ENCODE peak calls at places on chromosomes 13 and 19, in seven cellular contexts. N is WERI-Rb-1, U is upper lobe of left lung, R is endodermal cell, H is cardiac muscle cell, Z is PC-3, K is thoracic aorta. F is an unnamed sample.

GRCh38 chr13:112931028-112931934 is 37.7 kb upstream of the MCF2L start:
- DNase-seq in N (peak; percentile 88), U (peak; percentile 14), R (peak; percentile 84), H (peak; percentile 84), Z (peak; percentile 80), K (no peak), F (peak; percentile 89)

GRCh38 chr13:72390909-72391308 is 336.5 kb downstream of the MZT1 start:
- DNase-seq in N (no peak), U (no peak), R (no peak), H (no peak), Z (peak; percentile 90), K (no peak), F (no peak)

GRCh38 chr19:19538077-19538764 is at the start of gene CILP2:
- DNase-seq in N (no peak), U (no peak), R (peak; percentile 94), H (peak; percentile 32), Z (peak; percentile 28), K (no peak), F (peak; percentile 99)

GRCh38 chr19:47241919-47242644 is 11.1 kb upstream of the BBC3 start:
- DNase-seq in N (no peak), U (no peak), R (no peak), H (no peak), Z (no peak), K (no peak), F (no peak)

GRCh38 chr19:52464798-52465470 is 11.6 kb downstream of the ZNF578 start:
- DNase-seq in N (peak; percentile 82), U (no peak), R (peak; percentile 86), H (no peak), Z (no peak), K (no peak), F (peak; percentile 61)

GRCh38 chr19:7831452-7831851 is 1.4 kb downstream of the EVI5L start:
- DNase-seq in N (peak; percentile 38), U (no peak), R (peak; percentile 86), H (peak; percentile 43), Z (peak; percentile 76), K (no peak), F (peak; percentile 93)

GRCh38 chr13:26971990-26972888 is 199.4 kb downstream of the USP12 start:
- DNase-seq in N (peak; percentile 93), U (peak; percentile 66), R (peak; percentile 90), H (peak; percentile 29), Z (peak; percentile 64), K (no peak), F (peak; percentile 76)

GRCh38 chr13:52949744-52950143 is 78.9 kb upstream of the OLFM4 start:
- DNase-seq in N (no peak), U (no peak), R (no peak), H (no peak), Z (no peak), K (no peak), F (no peak)

GRCh38 chr13:113407531-113408393 is 43.8 kb upstream of the GRTP1 start:
- DNase-seq in N (peak; percentile 9), U (no peak), R (peak; percentile 50), H (no peak), Z (no peak), K (no peak), F (peak; percentile 53)

GRCh38 chr13:25224151-25224550 is 52.1 kb upstream of the AMER2 start:
- DNase-seq in N (no peak), U (no peak), R (no peak), H (no peak), Z (no peak), K (no peak), F (no peak)

GRCh38 chr13:48739346-48740037 is 85.8 kb downstream of the CYSLTR2 start:
- DNase-seq in N (no peak), U (no peak), R (no peak), H (peak; percentile 87), Z (no peak), K (no peak), F (no peak)

GRCh38 chr13:50644081-50644871 is 199.2 kb downstream of the DLEU7 start:
- DNase-seq in N (no peak), U (no peak), R (no peak), H (no peak), Z (peak; percentile 69), K (no peak), F (no peak)

DNA sequence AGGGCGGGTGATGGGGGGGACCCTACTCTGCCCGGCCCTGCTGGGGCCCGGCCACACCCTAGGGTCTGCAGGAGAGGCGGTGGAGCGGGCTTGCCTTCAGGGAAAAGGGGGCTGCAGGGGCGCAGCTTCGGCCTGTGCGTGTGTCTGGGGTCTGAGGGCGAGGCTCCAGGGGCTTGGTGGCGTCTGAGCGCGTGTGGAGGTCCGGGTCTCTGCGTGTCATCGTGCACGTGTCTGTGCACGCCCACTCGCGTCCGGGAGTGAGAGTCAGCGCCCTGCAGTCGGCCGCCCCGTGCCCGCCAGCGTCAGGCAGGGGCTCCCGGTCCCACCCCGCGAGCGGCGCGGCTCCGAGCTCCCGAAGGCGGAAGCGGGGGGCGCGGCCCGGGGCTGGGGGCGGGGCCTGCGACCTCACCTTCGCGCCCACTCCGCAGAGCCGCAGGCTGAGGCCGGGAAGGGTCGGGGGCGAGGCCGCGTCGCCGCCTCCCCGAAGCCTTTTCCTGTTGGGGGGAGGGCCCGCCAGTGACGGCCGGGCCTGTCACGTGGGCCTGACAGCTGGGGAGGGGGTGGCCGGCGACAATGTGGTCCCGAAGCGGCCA is at the start of gene ARHGAP45:
- DNase-seq in N (peak; percentile 54), U (peak; percentile 69), R (peak; percentile 78), H (no peak), Z (peak; percentile 48), K (no peak), F (peak; percentile 94)
- H3K27me3 ChIP-seq in N (no peaks in the 10 kb centered on the region), U (peaks cover 9% of the 10 kb centered on the region), R (peaks cover 72% of the 10 kb centered on the region), H (peaks cover 13% of the 10 kb centered on the region), Z (no peaks in the 10 kb centered on the region), K (no peaks in the 10 kb centered on the region), F (peaks cover 43% of the 10 kb centered on the region)

GRCh38 chr19:39174558-39175544 is 21.9 kb upstream of the NCCRP1 start:
- DNase-seq in N (peak; percentile 23), U (no peak), R (no peak), H (no peak), Z (no peak), K (no peak), F (no peak)

GRCh38 chr19:39171479-39172465 is 25.0 kb upstream of the NCCRP1 start:
- DNase-seq in N (peak; percentile 63), U (no peak), R (no peak), H (no peak), Z (no peak), K (no peak), F (no peak)

GRCh38 chr19:39173502-39173991 is 23.2 kb upstream of the NCCRP1 start:
- DNase-seq in N (no peak), U (no peak), R (no peak), H (no peak), Z (no peak), K (no peak), F (no peak)

GRCh38 chr19:39174142-39174541 is 22.6 kb upstream of the NCCRP1 start:
- DNase-seq in N (no peak), U (no peak), R (no peak), H (no peak), Z (no peak), K (no peak), F (no peak)

GRCh38 chr19:39172700-39173501 is 23.9 kb upstream of the NCCRP1 start:
- DNase-seq in N (no peak), U (no peak), R (no peak), H (no peak), Z (no peak), K (no peak), F (peak; percentile 65)
- H3K36me3 ChIP-seq in N (peaks cover 67% of the 10 kb centered on the region), U (peaks cover 86% of the 10 kb centered on the region), R (peaks cover 3% of the 10 kb centered on the region), H (no peaks in the 10 kb centered on the region), Z (no peaks in the 10 kb centered on the region), K (peaks cover 28% of the 10 kb centered on the region), F (peaks cover 4% of the 10 kb centered on the region)

GRCh38 chr19:39196320-39196719 is 444 bp upstream of the NCCRP1 start:
- DNase-seq in N (no peak), U (no peak), R (peak; percentile 68), H (no peak), Z (no peak), K (no peak), F (peak; percentile 62)
- H3K4me3 ChIP-seq in N (no peak overlapping the region), U (no peak overlapping the region), R (no peak overlapping the region), H (peak overlapping the region; percentile 31), Z (no peak overlapping the region), K (no peak overlapping the region), F (no peak overlapping the region)

DNA sequence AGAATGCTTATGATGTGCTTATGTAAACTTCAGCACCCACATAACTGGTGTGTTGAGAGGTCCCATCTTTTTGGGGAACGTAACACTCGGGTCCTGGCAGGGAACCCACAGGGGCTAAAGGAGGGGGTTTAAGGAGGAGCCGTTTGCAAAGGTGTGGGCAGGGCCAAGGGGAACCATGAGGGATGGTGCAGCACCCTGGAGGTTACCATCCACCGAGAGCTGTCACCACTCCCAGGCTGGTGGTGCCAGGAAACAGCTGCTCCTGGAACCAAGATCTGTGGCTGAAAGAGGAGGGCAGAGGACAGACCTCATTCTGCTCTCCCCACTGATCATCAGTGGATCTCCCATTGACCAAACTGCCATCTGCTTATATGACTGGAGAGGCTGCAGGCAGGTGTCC is 23.2 kb upstream of the CYP4F8 start:
- DNase-seq in N (no peak), U (no peak), R (no peak), H (no peak), Z (no peak), K (no peak), F (no peak)
- H3K27me3 ChIP-seq in N (peaks cover 62% of the 10 kb centered on the region), U (no peaks in the 10 kb centered on the region), R (no peaks in the 10 kb centered on the region), H (no peaks in the 10 kb centered on the region), Z (no peaks in the 10 kb centered on the region), K (no peaks in the 10 kb centered on the region), F (no peaks in the 10 kb centered on the region)

GRCh38 chr13:102667023-102667422 is 27.8 kb downstream of the METTL21C start:
- DNase-seq in N (no peak), U (no peak), R (no peak), H (no peak), Z (no peak), K (no peak), F (no peak)
- H3K36me3 ChIP-seq in N (peaks cover 94% of the 10 kb centered on the region), U (peaks cover 64% of the 10 kb centered on the region), R (peaks cover 88% of the 10 kb centered on the region), H (peaks cover 53% of the 10 kb centered on the region), Z (peaks cover 22% of the 10 kb centered on the region), K (peaks cover 48% of the 10 kb centered on the region), F (peaks cover 26% of the 10 kb centered on the region)

DNA sequence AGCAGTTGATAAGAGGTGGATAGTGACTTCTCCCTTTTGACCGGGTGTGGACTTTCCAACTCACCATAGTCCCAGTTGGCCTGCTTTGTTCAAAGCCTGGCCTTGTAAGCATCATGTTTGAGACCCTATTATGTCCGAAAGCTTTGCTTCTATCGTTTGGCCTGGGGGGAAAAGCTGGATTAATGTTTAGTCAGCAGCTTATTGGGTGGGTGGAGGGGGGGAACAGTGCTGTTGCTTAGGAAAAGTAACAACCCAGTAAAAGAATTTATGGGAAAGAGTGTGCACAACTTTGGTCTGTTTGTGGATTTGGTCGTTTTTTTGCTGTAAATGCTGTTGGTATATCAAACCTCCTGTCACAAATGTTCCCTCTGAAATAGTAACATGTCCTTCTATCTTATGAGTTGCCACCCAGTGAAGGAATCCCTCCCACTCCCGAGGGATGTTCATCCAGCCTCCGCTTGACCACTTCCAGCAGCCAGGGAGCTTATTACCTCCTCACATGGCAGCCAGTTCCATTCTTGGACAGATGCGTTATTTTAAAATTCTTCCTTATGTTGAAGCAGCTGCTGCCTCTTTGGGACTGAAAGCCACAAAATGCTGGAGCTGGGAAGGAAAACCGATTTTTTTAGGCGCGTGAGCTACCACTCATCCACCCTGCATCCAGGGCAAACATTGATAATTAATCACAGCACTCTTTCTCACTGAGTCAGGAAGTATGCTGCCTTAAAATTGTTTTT is 10.5 kb downstream of the SAMD4B start:
- DNase-seq in N (no peak), U (no peak), R (no peak), H (no peak), Z (no peak), K (no peak), F (no peak)
- H3K4me3 ChIP-seq in N (no peak overlapping the region), U (no peak overlapping the region), R (no peak overlapping the region), H (no peak overlapping the region), Z (no peak overlapping the region), K (no peak overlapping the region), F (no peak overlapping the region)

GRCh38 chr19:5485286-5485636 is 30.0 kb downstream of the ZNRF4 start:
- DNase-seq in N (no peak), U (no peak), R (no peak), H (no peak), Z (no peak), K (no peak), F (no peak)
- H3K27me3 ChIP-seq in N (no peaks in the 10 kb centered on the region), U (no peaks in the 10 kb centered on the region), R (no peaks in the 10 kb centered on the region), H (no peaks in the 10 kb centered on the region), Z (peaks cover 14% of the 10 kb centered on the region), K (no peaks in the 10 kb centered on the region), F (peaks cover 3% of the 10 kb centered on the region)